ENCODE peak calls at places on chromosomes 5 and 9, in four cellular contexts. One of them, this sample, is unnamed.

GRCh38 chr5:57778528-57779175 is 296.0 kb upstream of the ACTBL2 start:
- DNase-seq in NCI-H510A treated with DMSO at 0.1 percent for 48 hours: no peak
- DNase-seq in hepatocyte: no peak
- DNase-seq in GM06990: no peak
- DNase-seq in this sample: no peak

GRCh38 chr9:86687788-86688187 is 259.5 kb downstream of the GAS1 start:
- DNase-seq in NCI-H510A treated with DMSO at 0.1 percent for 48 hours: no peak
- DNase-seq in hepatocyte: no peak
- DNase-seq in GM06990: no peak
- DNase-seq in this sample: no peak

GRCh38 chr5:50593681-50594080 is 72.8 kb upstream of the PARP8 start:
- DNase-seq in GM06990: no peak
- DNase-seq in NCI-H510A treated with DMSO at 0.1 percent for 48 hours: no peak
- DNase-seq in hepatocyte: no peak
- DNase-seq in this sample: no peak

GRCh38 chr9:504921-505821 is 290.5 kb downstream of the DOCK8 start:
- DNase-seq in NCI-H510A treated with DMSO at 0.1 percent for 48 hours: no peak
- DNase-seq in GM06990: peak
- DNase-seq in hepatocyte: peak
- DNase-seq in this sample: no peak

GRCh38 chr9:123282343-123283047 is 14.1 kb upstream of the STRBP start:
- DNase-seq in GM06990: no peak
- DNase-seq in NCI-H510A treated with DMSO at 0.1 percent for 48 hours: no peak
- DNase-seq in hepatocyte: no peak
- DNase-seq in this sample: no peak

GRCh38 chr9:124279531-124280175 is 21.9 kb downstream of the NEK6 start:
- DNase-seq in GM06990: no peak
- DNase-seq in NCI-H510A treated with DMSO at 0.1 percent for 48 hours: no peak
- DNase-seq in hepatocyte: no peak
- DNase-seq in this sample: no peak

GRCh38 chr5:83527191-83527590 is 55.6 kb downstream of the VCAN start:
- DNase-seq in hepatocyte: no peak
- DNase-seq in NCI-H510A treated with DMSO at 0.1 percent for 48 hours: no peak
- DNase-seq in GM06990: no peak
- DNase-seq in this sample: no peak

GRCh38 chr9:126169736-126170135 is 156.9 kb upstream of the MVB12B start:
- DNase-seq in NCI-H510A treated with DMSO at 0.1 percent for 48 hours: no peak
- DNase-seq in hepatocyte: no peak
- DNase-seq in GM06990: no peak
- DNase-seq in this sample: no peak

GRCh38 chr5:58980890-58981289 is 398.0 kb downstream of the RAB3C start:
- DNase-seq in NCI-H510A treated with DMSO at 0.1 percent for 48 hours: no peak
- DNase-seq in GM06990: no peak
- DNase-seq in hepatocyte: no peak
- DNase-seq in this sample: no peak

GRCh38 chr9:126724226-126724625 is 80.6 kb upstream of the ZBTB43 start:
- DNase-seq in GM06990: no peak
- DNase-seq in hepatocyte: no peak
- DNase-seq in NCI-H510A treated with DMSO at 0.1 percent for 48 hours: no peak
- DNase-seq in this sample: no peak

GRCh38 chr5:74389531-74390305 is 250.8 kb downstream of the ENC1 start:
- DNase-seq in hepatocyte: no peak
- DNase-seq in GM06990: no peak
- DNase-seq in NCI-H510A treated with DMSO at 0.1 percent for 48 hours: no peak
- DNase-seq in this sample: no peak

GRCh38 chr9:85228111-85228855 is 513.5 kb downstream of the AGTPBP1 start:
- DNase-seq in hepatocyte: no peak
- DNase-seq in GM06990: no peak
- DNase-seq in NCI-H510A treated with DMSO at 0.1 percent for 48 hours: no peak
- DNase-seq in this sample: no peak

GRCh38 chr9:87243602-87244001 is 254.1 kb upstream of the DAPK1 start:
- DNase-seq in GM06990: no peak
- DNase-seq in hepatocyte: no peak
- DNase-seq in NCI-H510A treated with DMSO at 0.1 percent for 48 hours: no peak
- DNase-seq in this sample: no peak

GRCh38 chr5:103216137-103216536 is 42.4 kb upstream of the MACIR start:
- DNase-seq in NCI-H510A treated with DMSO at 0.1 percent for 48 hours: no peak
- DNase-seq in GM06990: no peak
- DNase-seq in hepatocyte: no peak
- DNase-seq in this sample: no peak

GRCh38 chr5:81827522-81827921 is 76.6 kb upstream of the SSBP2 start:
- DNase-seq in hepatocyte: no peak
- DNase-seq in NCI-H510A treated with DMSO at 0.1 percent for 48 hours: no peak
- DNase-seq in GM06990: no peak
- DNase-seq in this sample: no peak

GRCh38 chr5:131977212-131977604 is 31.7 kb upstream of the MEIKIN start:
- DNase-seq in GM06990: no peak
- DNase-seq in hepatocyte: no peak
- DNase-seq in NCI-H510A treated with DMSO at 0.1 percent for 48 hours: no peak
- DNase-seq in this sample: no peak

GRCh38 chr9:107246259-107247254 is 36.5 kb upstream of the RAD23B start:
- DNase-seq in GM06990: no peak
- DNase-seq in hepatocyte: no peak
- DNase-seq in NCI-H510A treated with DMSO at 0.1 percent for 48 hours: no peak
- DNase-seq in this sample: no peak

This sample was measured in HepG2.